ENCODE peak calls at places on chromosome 19, in six cellular contexts. One of them, this sample, is unnamed.

GRCh38 chr19:34236035-34236793 is 18.1 kb upstream of the GARRE1 start:
- DNase-seq in uterus: no peak
- DNase-seq in osteoblast: no peak
- DNase-seq in heart right ventricle: no peak
- DNase-seq in heart left ventricle: no peak
- DNase-seq in ascending aorta: no peak
- DNase-seq in this sample: no peak

GRCh38 chr19:11639602-11640471 is 42.6 kb downstream of the ZNF627 start:
- DNase-seq in uterus: peak; percentile 95
- DNase-seq in heart right ventricle: peak; percentile 96
- DNase-seq in osteoblast: peak; percentile 98
- DNase-seq in heart left ventricle: peak; percentile 94
- DNase-seq in ascending aorta: peak; percentile 83
- DNase-seq in this sample: peak; percentile 95

GRCh38 chr19:1214862-1215731 is 9.5 kb downstream of the STK11 start:
- DNase-seq in heart right ventricle: peak; percentile 74
- DNase-seq in ascending aorta: peak; percentile 41
- DNase-seq in osteoblast: peak; percentile 92
- DNase-seq in uterus: no peak
- DNase-seq in heart left ventricle: peak; percentile 74
- DNase-seq in this sample: peak; percentile 77

GRCh38 chr19:9054768-9055167 is 32.1 kb upstream of the OR1M1 start:
- DNase-seq in ascending aorta: no peak
- DNase-seq in osteoblast: no peak
- DNase-seq in heart right ventricle: no peak
- DNase-seq in uterus: no peak
- DNase-seq in heart left ventricle: no peak
- DNase-seq in this sample: no peak

GRCh38 chr19:21158523-21159135 is 16.8 kb downstream of the ZNF431 start:
- DNase-seq in ascending aorta: no peak
- DNase-seq in heart right ventricle: no peak
- DNase-seq in heart left ventricle: no peak
- DNase-seq in uterus: no peak
- DNase-seq in osteoblast: no peak
- DNase-seq in this sample: no peak

GRCh38 chr19:35641515-35642151 is at the start of gene ETV2:
- DNase-seq in osteoblast: peak; percentile 77
- DNase-seq in heart right ventricle: peak; percentile 55
- DNase-seq in heart left ventricle: peak; percentile 60
- DNase-seq in ascending aorta: no peak
- DNase-seq in uterus: no peak
- DNase-seq in this sample: no peak

GRCh38 chr19:57903298-57904174 is 12.9 kb downstream of the ZNF417 start:
- DNase-seq in heart left ventricle: no peak
- DNase-seq in uterus: no peak
- DNase-seq in osteoblast: peak; percentile 83
- DNase-seq in ascending aorta: no peak
- DNase-seq in heart right ventricle: no peak
- DNase-seq in this sample: no peak

GRCh38 chr19:4173479-4174211 is 8.7 kb downstream of the SIRT6 start:
- DNase-seq in heart right ventricle: no peak
- DNase-seq in ascending aorta: no peak
- DNase-seq in heart left ventricle: no peak
- DNase-seq in osteoblast: peak; percentile 52
- DNase-seq in uterus: no peak
- DNase-seq in this sample: no peak

GRCh38 chr19:16867211-16867610 is 21.6 kb upstream of the F2RL3 start:
- DNase-seq in uterus: no peak
- DNase-seq in ascending aorta: no peak
- DNase-seq in osteoblast: peak; percentile 60
- DNase-seq in heart left ventricle: no peak
- DNase-seq in heart right ventricle: no peak
- DNase-seq in this sample: no peak

GRCh38 chr19:48681127-48681470 is 8.3 kb upstream of the NTN5 start:
- DNase-seq in osteoblast: peak; percentile 99
- DNase-seq in ascending aorta: no peak
- DNase-seq in heart right ventricle: no peak
- DNase-seq in uterus: no peak
- DNase-seq in heart left ventricle: no peak
- DNase-seq in this sample: no peak

GRCh38 chr19:2603320-2603719 is 99.2 kb downstream of the GNG7 start:
- DNase-seq in heart left ventricle: peak; percentile 55
- DNase-seq in ascending aorta: no peak
- DNase-seq in osteoblast: peak; percentile 78
- DNase-seq in heart right ventricle: peak; percentile 47
- DNase-seq in uterus: no peak
- DNase-seq in this sample: peak; percentile 61

GRCh38 chr19:1321539-1321938 is 35.9 kb downstream of the EFNA2 start:
- DNase-seq in ascending aorta: no peak
- DNase-seq in heart left ventricle: no peak
- DNase-seq in osteoblast: no peak
- DNase-seq in uterus: no peak
- DNase-seq in heart right ventricle: no peak
- DNase-seq in this sample: no peak

GRCh38 chr19:15587663-15588062 is 27.4 kb upstream of the CYP4F8 start:
- DNase-seq in heart left ventricle: peak; percentile 34
- DNase-seq in ascending aorta: no peak
- DNase-seq in heart right ventricle: no peak
- DNase-seq in osteoblast: peak; percentile 39
- DNase-seq in uterus: no peak
- DNase-seq in this sample: peak; percentile 42

GRCh38 chr19:5613466-5613865 is 9.1 kb downstream of the SAFB2 start:
- DNase-seq in osteoblast: no peak
- DNase-seq in heart right ventricle: no peak
- DNase-seq in heart left ventricle: no peak
- DNase-seq in uterus: no peak
- DNase-seq in ascending aorta: no peak
- DNase-seq in this sample: no peak

GRCh38 chr19:3801412-3802096 is 15.4 kb upstream of the MATK start:
- DNase-seq in heart left ventricle: peak; percentile 74
- DNase-seq in ascending aorta: no peak
- DNase-seq in uterus: no peak
- DNase-seq in osteoblast: peak; percentile 53
- DNase-seq in heart right ventricle: peak; percentile 46
- DNase-seq in this sample: peak; percentile 34

GRCh38 chr19:45905016-45905415 is 2.6 kb upstream of the MYPOP start:
- DNase-seq in ascending aorta: no peak
- DNase-seq in heart left ventricle: no peak
- DNase-seq in osteoblast: peak; percentile 8
- DNase-seq in heart right ventricle: no peak
- DNase-seq in uterus: no peak
- DNase-seq in this sample: no peak

GRCh38 chr19:8505680-8506401 is 3.4 kb upstream of the PRAM1 start:
- DNase-seq in heart right ventricle: peak; percentile 78
- DNase-seq in osteoblast: peak; percentile 100
- DNase-seq in heart left ventricle: peak; percentile 81
- DNase-seq in ascending aorta: no peak
- DNase-seq in uterus: peak; percentile 76
- DNase-seq in this sample: peak; percentile 85

GRCh38 chr19:44192127-44192526 is 20.2 kb upstream of the ZNF227 start:
- DNase-seq in heart left ventricle: no peak
- DNase-seq in osteoblast: no peak
- DNase-seq in ascending aorta: no peak
- DNase-seq in heart right ventricle: no peak
- DNase-seq in uterus: no peak
- DNase-seq in this sample: no peak

GRCh38 chr19:46537136-46538097 is 41.8 kb upstream of the PNMA8B start:
- DNase-seq in osteoblast: peak; percentile 84
- DNase-seq in ascending aorta: no peak
- DNase-seq in uterus: no peak
- DNase-seq in heart right ventricle: peak; percentile 38
- DNase-seq in heart left ventricle: peak; percentile 54
- DNase-seq in this sample: peak; percentile 62

GRCh38 chr19:17441241-17442135 is 7.0 kb downstream of the TMEM221 start:
- DNase-seq in heart right ventricle: no peak
- DNase-seq in ascending aorta: no peak
- DNase-seq in uterus: no peak
- DNase-seq in heart left ventricle: no peak
- DNase-seq in osteoblast: peak; percentile 89
- DNase-seq in this sample: no peak

GRCh38 chr19:12984683-12985048 is 10.6 kb upstream of the NFIX start:
- DNase-seq in osteoblast: peak; percentile 71
- DNase-seq in uterus: no peak
- DNase-seq in heart left ventricle: no peak
- DNase-seq in ascending aorta: no peak
- DNase-seq in heart right ventricle: no peak
- DNase-seq in this sample: no peak

GRCh38 chr19:12095111-12095790 is 30.7 kb downstream of the ZNF844 start:
- DNase-seq in heart right ventricle: no peak
- DNase-seq in heart left ventricle: no peak
- DNase-seq in ascending aorta: no peak
- DNase-seq in osteoblast: no peak
- DNase-seq in uterus: no peak
- DNase-seq in this sample: no peak

GRCh38 chr19:10143700-10144099 is 24.0 kb upstream of the EIF3G start:
- DNase-seq in heart left ventricle: no peak
- DNase-seq in uterus: no peak
- DNase-seq in heart right ventricle: no peak
- DNase-seq in ascending aorta: no peak
- DNase-seq in osteoblast: no peak
- DNase-seq in this sample: no peak
- H3K4me1 ChIP-seq in heart left ventricle: no peaks in the 10 kb centered on the region
- H3K4me1 ChIP-seq in uterus: no peaks in the 10 kb centered on the region
- H3K4me1 ChIP-seq in heart right ventricle: no peaks in the 10 kb centered on the region
- H3K4me1 ChIP-seq in ascending aorta: no peaks in the 10 kb centered on the region
- H3K4me1 ChIP-seq in osteoblast: no peaks in the 10 kb centered on the region
- H3K4me1 ChIP-seq in this sample: no peaks in the 10 kb centered on the region

GRCh38 chr19:6644796-6645195 is 25.2 kb downstream of the TNFSF14 start:
- DNase-seq in osteoblast: no peak
- DNase-seq in heart right ventricle: no peak
- DNase-seq in heart left ventricle: no peak
- DNase-seq in uterus: no peak
- DNase-seq in ascending aorta: no peak
- DNase-seq in this sample: no peak

DNA sequence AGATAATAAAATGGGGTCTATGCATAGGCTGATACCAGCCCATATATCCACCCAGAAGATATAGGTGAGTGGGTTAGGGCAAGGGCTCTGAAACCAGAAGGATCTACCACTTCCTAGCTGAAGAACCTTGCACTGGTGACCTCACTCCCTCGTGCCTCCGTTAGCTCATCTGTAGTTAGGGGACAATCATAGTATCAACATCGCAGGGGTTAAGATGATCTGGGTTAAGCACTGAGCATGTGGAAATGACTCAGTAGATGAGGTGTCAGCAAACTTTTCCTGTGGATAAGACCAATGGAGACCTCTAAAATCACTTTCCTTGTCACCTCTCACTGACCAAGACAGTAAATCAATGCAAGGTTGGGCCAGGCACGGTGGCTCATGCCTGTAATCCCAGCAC is 30.5 kb downstream of the TNFSF14 start:
- DNase-seq in ascending aorta: no peak
- DNase-seq in heart left ventricle: no peak
- DNase-seq in osteoblast: peak; percentile 83
- DNase-seq in heart right ventricle: no peak
- DNase-seq in uterus: no peak
- DNase-seq in this sample: no peak
- H3K27ac ChIP-seq in ascending aorta: no peak overlapping the region
- H3K27ac ChIP-seq in heart left ventricle: no peak overlapping the region
- H3K27ac ChIP-seq in osteoblast: no peak overlapping the region
- H3K27ac ChIP-seq in heart right ventricle: no peak overlapping the region
- H3K27ac ChIP-seq in uterus: no peak overlapping the region
- H3K27ac ChIP-seq in this sample: no peak overlapping the region

GRCh38 chr19:41299046-41299754 is 10.8 kb upstream of the CCDC97 start:
- DNase-seq in osteoblast: no peak
- DNase-seq in heart left ventricle: peak; percentile 45
- DNase-seq in heart right ventricle: no peak
- DNase-seq in ascending aorta: no peak
- DNase-seq in uterus: no peak
- DNase-seq in this sample: peak; percentile 55
- H3K4me1 ChIP-seq in osteoblast: peaks cover 34% of the 10 kb centered on the region
- H3K4me1 ChIP-seq in heart left ventricle: peaks cover 43% of the 10 kb centered on the region
- H3K4me1 ChIP-seq in heart right ventricle: peaks cover 48% of the 10 kb centered on the region
- H3K4me1 ChIP-seq in ascending aorta: peaks cover 29% of the 10 kb centered on the region
- H3K4me1 ChIP-seq in uterus: no peaks in the 10 kb centered on the region
- H3K4me1 ChIP-seq in this sample: peaks cover 69% of the 10 kb centered on the region

GRCh38 chr19:50794074-50794777 is 4.0 kb downstream of the ACP4 start:
- DNase-seq in uterus: no peak
- DNase-seq in ascending aorta: no peak
- DNase-seq in heart left ventricle: no peak
- DNase-seq in osteoblast: peak; percentile 86
- DNase-seq in heart right ventricle: no peak
- DNase-seq in this sample: no peak

GRCh38 chr19:50792246-50792851 is 2.1 kb downstream of the ACP4 start:
- DNase-seq in uterus: no peak
- DNase-seq in heart left ventricle: no peak
- DNase-seq in heart right ventricle: no peak
- DNase-seq in ascending aorta: no peak
- DNase-seq in osteoblast: peak; percentile 59
- DNase-seq in this sample: no peak

GRCh38 chr19:50792852-50793250 is 2.6 kb downstream of the ACP4 start:
- DNase-seq in heart right ventricle: no peak
- DNase-seq in ascending aorta: no peak
- DNase-seq in heart left ventricle: no peak
- DNase-seq in osteoblast: peak; percentile 66
- DNase-seq in uterus: no peak
- DNase-seq in this sample: no peak

GRCh38 chr19:50794778-50795664 is 4.8 kb downstream of the ACP4 start:
- DNase-seq in ascending aorta: no peak
- DNase-seq in heart left ventricle: no peak
- DNase-seq in heart right ventricle: no peak
- DNase-seq in osteoblast: peak; percentile 84
- DNase-seq in uterus: no peak
- DNase-seq in this sample: no peak

DNA sequence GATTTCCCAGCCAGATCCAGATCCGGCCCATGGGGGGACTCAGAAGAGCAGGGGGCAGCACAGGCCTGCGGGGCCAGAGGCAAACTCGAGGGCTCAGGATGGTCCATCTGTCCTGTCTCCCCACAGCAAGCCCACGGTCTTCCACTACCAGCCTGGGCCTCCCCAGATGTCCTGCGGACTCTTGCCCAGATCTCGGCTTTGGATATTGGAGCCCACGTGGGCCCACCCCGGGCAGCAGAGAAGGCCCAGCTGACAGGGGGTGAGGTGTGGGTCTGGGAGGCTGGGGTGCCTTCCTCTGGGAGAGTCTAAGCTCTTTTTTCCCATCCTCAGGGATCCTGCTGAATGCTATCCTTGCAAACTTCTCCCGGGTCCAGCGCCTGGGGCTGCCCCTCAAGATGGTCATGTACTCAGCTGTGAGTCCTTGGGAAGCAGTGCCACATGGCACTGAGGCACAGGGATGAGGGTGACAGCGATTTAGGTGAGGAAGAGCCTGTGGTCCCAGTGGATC is 3.4 kb downstream of the ACP4 start:
- DNase-seq in heart right ventricle: no peak
- DNase-seq in uterus: no peak
- DNase-seq in osteoblast: peak; percentile 55
- DNase-seq in ascending aorta: no peak
- DNase-seq in heart left ventricle: no peak
- DNase-seq in this sample: no peak
- H3K27ac ChIP-seq in heart right ventricle: no peak overlapping the region
- H3K27ac ChIP-seq in uterus: no peak overlapping the region
- H3K27ac ChIP-seq in osteoblast: no peak overlapping the region
- H3K27ac ChIP-seq in ascending aorta: no peak overlapping the region
- H3K27ac ChIP-seq in heart left ventricle: no peak overlapping the region
- H3K27ac ChIP-seq in this sample: no peak overlapping the region

DNA sequence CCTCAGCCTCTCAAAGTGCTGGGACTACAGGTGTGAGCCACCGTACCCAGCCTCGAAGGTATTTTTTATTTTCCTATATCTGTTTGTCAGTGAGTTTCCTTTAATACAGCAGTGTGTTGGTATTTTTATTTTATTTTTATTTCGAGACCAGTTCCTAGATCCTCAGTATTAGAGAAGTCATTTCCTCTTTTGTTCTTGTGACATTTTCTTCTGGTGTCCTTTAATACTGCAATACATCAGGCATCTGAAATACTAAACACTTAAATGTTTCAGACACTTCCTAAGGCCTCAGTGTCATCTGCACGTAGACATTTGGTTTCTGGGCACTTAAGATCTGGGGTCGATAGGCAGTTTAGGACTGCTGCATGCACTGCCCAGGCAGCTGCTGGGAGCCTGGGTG is 22.5 kb downstream of the GATAD2A start:
- DNase-seq in heart right ventricle: no peak
- DNase-seq in uterus: no peak
- DNase-seq in osteoblast: no peak
- DNase-seq in ascending aorta: no peak
- DNase-seq in heart left ventricle: no peak
- DNase-seq in this sample: no peak
- H3K4me1 ChIP-seq in heart right ventricle: peaks cover 29% of the 10 kb centered on the region
- H3K4me1 ChIP-seq in uterus: no peaks in the 10 kb centered on the region
- H3K4me1 ChIP-seq in osteoblast: peaks cover 12% of the 10 kb centered on the region
- H3K4me1 ChIP-seq in ascending aorta: peaks cover 24% of the 10 kb centered on the region
- H3K4me1 ChIP-seq in heart left ventricle: peaks cover 36% of the 10 kb centered on the region
- H3K4me1 ChIP-seq in this sample: peaks cover 67% of the 10 kb centered on the region